ENCODE peak calls at places on chromosomes 6 and 20, in five cellular contexts. O is tibial nerve, B is astrocyte, H is neuronal stem cell, D is GM23248. R is an unnamed sample.

GRCh38 chr6:20929283-20929682 is 395.0 kb downstream of the CDKAL1 start:
- DNase-seq in O (no peak), B (no peak), H (no peak), D (no peak), R (no peak)

GRCh38 chr6:42702200-42702599 is 20.2 kb downstream of the PRPH2 start:
- DNase-seq in O (no peak), B (peak; percentile 88), H (no peak), D (peak; percentile 43), R (no peak)

GRCh38 chr20:1423625-1424106 is 30.8 kb upstream of the FKBP1A start:
- DNase-seq in O (no peak), B (peak; percentile 73), H (peak; percentile 54), D (peak; percentile 78), R (no peak)

GRCh38 chr6:10453596-10453995 is 38.7 kb upstream of the TFAP2A start:
- DNase-seq in O (no peak), B (no peak), H (no peak), D (no peak), R (no peak)

GRCh38 chr20:30811896-30812671 is 445.4 kb upstream of the DEFB115 start:
- DNase-seq in O (no peak), B (peak; percentile 36), H (peak; percentile 20), D (peak; percentile 65), R (no peak)

GRCh38 chr20:8602389-8603116 is 466.3 kb upstream of the PLCB4 start:
- DNase-seq in O (no peak), B (no peak), H (no peak), D (peak; percentile 17), R (no peak)

GRCh38 chr6:118285791-118286190 is 262.3 kb upstream of the PLN start:
- DNase-seq in O (no peak), B (peak; percentile 46), H (no peak), D (no peak), R (no peak)

GRCh38 chr6:148203970-148204369 is 138.7 kb upstream of the SASH1 start:
- DNase-seq in O (no peak), B (peak; percentile 99), H (no peak), D (peak; percentile 71), R (peak; percentile 69)

GRCh38 chr20:51481311-51481997 is 61.1 kb downstream of the NFATC2 start:
- DNase-seq in O (no peak), B (no peak), H (no peak), D (no peak), R (peak; percentile 62)

GRCh38 chr6:84779380-84779779 is 15.0 kb upstream of the TBX18 start:
- DNase-seq in O (no peak), B (no peak), H (no peak), D (peak; percentile 32), R (no peak)
- H3K27me3 ChIP-seq in O (peaks cover 27% of the 10 kb centered on the region), B (peaks cover 28% of the 10 kb centered on the region), H (peaks cover 21% of the 10 kb centered on the region), D (no peaks in the 10 kb centered on the region), R (peaks cover 5% of the 10 kb centered on the region)

GRCh38 chr6:88262372-88262771 is 96.2 kb upstream of the CNR1 start:
- DNase-seq in O (no peak), B (no peak), H (no peak), D (no peak), R (no peak)
- H3K27me3 ChIP-seq in O (no peaks in the 10 kb centered on the region), B (no peaks in the 10 kb centered on the region), H (no peaks in the 10 kb centered on the region), D (no peaks in the 10 kb centered on the region), R (no peaks in the 10 kb centered on the region)

DNA sequence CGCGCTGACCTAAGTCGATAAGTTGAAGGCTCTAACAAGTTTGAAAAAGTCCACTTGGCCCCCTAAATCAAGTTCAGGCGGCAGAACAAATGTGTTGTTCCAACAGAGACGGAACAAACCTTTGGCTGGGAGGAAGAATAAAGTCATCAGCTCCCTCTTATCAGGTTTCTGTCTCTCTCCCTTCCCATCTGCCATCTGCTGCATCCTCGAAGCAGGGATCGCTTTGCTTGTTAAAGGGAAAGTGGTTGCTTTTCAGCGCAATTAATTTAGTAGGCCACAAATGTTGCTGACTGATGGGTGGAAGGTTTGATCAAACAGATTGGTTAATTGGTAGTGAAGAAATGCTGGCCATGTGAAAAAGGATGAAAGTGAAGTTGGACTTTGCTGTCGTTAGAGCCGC is 64.3 kb downstream of the CDH4 start:
- DNase-seq in O (no peak), B (no peak), H (no peak), D (no peak), R (no peak)
- H3K27me3 ChIP-seq in O (no peaks in the 10 kb centered on the region), B (no peaks in the 10 kb centered on the region), H (peaks cover 5% of the 10 kb centered on the region), D (no peaks in the 10 kb centered on the region), R (no peaks in the 10 kb centered on the region)

GRCh38 chr6:29908341-29908662 is 34.0 kb upstream of the HLA-A start:
- DNase-seq in O (no peak), B (no peak), H (no peak), D (no peak), R (no peak)

GRCh38 chr6:29909995-29910394 is 32.3 kb upstream of the HLA-A start:
- DNase-seq in O (no peak), B (no peak), H (no peak), D (peak; percentile 46), R (no peak)

GRCh38 chr6:29916741-29917140 is 25.6 kb upstream of the HLA-A start:
- DNase-seq in O (no peak), B (no peak), H (no peak), D (no peak), R (no peak)

GRCh38 chr6:29908710-29909109 is 33.6 kb upstream of the HLA-A start:
- DNase-seq in O (no peak), B (no peak), H (no peak), D (no peak), R (no peak)

DNA sequence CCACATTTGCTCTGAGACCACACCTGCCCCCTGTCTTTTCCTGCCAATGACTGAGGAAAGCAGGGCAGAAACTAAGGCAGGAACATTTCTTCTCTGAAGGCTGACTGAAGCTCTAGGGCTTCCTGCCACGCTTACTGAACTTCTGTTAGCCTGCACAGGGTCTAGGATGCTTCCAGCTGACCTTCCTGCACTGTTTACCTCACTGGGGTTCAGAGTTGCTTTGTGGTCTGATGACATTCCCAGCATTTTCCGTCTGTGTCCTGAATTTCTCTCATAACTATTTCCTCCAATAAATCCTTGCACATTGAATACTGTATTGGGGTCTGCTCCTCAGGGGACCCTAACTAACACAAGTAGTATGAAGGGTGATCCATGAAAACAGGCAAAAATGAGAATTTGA is 29.5 kb upstream of the HLA-A start:
- DNase-seq in O (no peak), B (no peak), H (no peak), D (no peak), R (no peak)
- H3K27me3 ChIP-seq in O (no peaks in the 10 kb centered on the region), B (no peaks in the 10 kb centered on the region), H (no peaks in the 10 kb centered on the region), D (no peaks in the 10 kb centered on the region), R (no peaks in the 10 kb centered on the region)

GRCh38 chr6:44356432-44356950 is 14.0 kb downstream of the SPATS1 start:
- DNase-seq in O (no peak), B (no peak), H (no peak), D (no peak), R (no peak)
- H3K27me3 ChIP-seq in O (no peaks in the 10 kb centered on the region), B (peaks cover 14% of the 10 kb centered on the region), H (no peaks in the 10 kb centered on the region), D (peaks cover 6% of the 10 kb centered on the region), R (no peaks in the 10 kb centered on the region)

GRCh38 chr6:145830612-145831011 is 16.0 kb upstream of the FBXO30 start:
- DNase-seq in O (no peak), B (no peak), H (no peak), D (no peak), R (no peak)
- H3K27me3 ChIP-seq in O (no peaks in the 10 kb centered on the region), B (no peaks in the 10 kb centered on the region), H (no peaks in the 10 kb centered on the region), D (no peaks in the 10 kb centered on the region), R (no peaks in the 10 kb centered on the region)